ENCODE peak calls at places on chromosome 20, in six cellular contexts. One of them, this sample, is unnamed.

GRCh38 chr20:43473058-43473704 is 15.5 kb downstream of the SRSF6 start:
- DNase-seq in stromal cell of bone marrow: no peak
- DNase-seq in activated CD4-positive, alpha-beta T cell treated with anti-CD3 and anti-CD28 coated beads, Interleukin-2, amount 50 U/mL, for 4 hours: no peak
- DNase-seq in OCI-M1: no peak
- DNase-seq in NCI-H1417: no peak
- DNase-seq in CD4-positive, alpha-beta T cell: no peak
- DNase-seq in this sample: no peak

GRCh38 chr20:35034150-35034549 is 58.5 kb downstream of the TRPC4AP start:
- DNase-seq in NCI-H1417: no peak
- DNase-seq in activated CD4-positive, alpha-beta T cell treated with anti-CD3 and anti-CD28 coated beads, Interleukin-2, amount 50 U/mL, for 4 hours: no peak
- DNase-seq in CD4-positive, alpha-beta T cell: no peak
- DNase-seq in OCI-M1: no peak
- DNase-seq in stromal cell of bone marrow: no peak
- DNase-seq in this sample: no peak

GRCh38 chr20:46485431-46485830 is 27.9 kb downstream of the ZNF334 start:
- DNase-seq in activated CD4-positive, alpha-beta T cell treated with anti-CD3 and anti-CD28 coated beads, Interleukin-2, amount 50 U/mL, for 4 hours: no peak
- DNase-seq in CD4-positive, alpha-beta T cell: no peak
- DNase-seq in stromal cell of bone marrow: peak; percentile 2
- DNase-seq in NCI-H1417: no peak
- DNase-seq in OCI-M1: no peak
- DNase-seq in this sample: no peak

GRCh38 chr20:11027224-11027623 is 353.4 kb upstream of the JAG1 start:
- DNase-seq in activated CD4-positive, alpha-beta T cell treated with anti-CD3 and anti-CD28 coated beads, Interleukin-2, amount 50 U/mL, for 4 hours: no peak
- DNase-seq in NCI-H1417: no peak
- DNase-seq in OCI-M1: no peak
- DNase-seq in CD4-positive, alpha-beta T cell: no peak
- DNase-seq in stromal cell of bone marrow: no peak
- DNase-seq in this sample: no peak

GRCh38 chr20:53574819-53575218 is 18.8 kb downstream of the ZNF217 start:
- DNase-seq in stromal cell of bone marrow: no peak
- DNase-seq in CD4-positive, alpha-beta T cell: no peak
- DNase-seq in activated CD4-positive, alpha-beta T cell treated with anti-CD3 and anti-CD28 coated beads, Interleukin-2, amount 50 U/mL, for 4 hours: no peak
- DNase-seq in OCI-M1: no peak
- DNase-seq in NCI-H1417: no peak
- DNase-seq in this sample: no peak

GRCh38 chr20:2872304-2873009 is 824 bp upstream of the PTPRA start:
- DNase-seq in activated CD4-positive, alpha-beta T cell treated with anti-CD3 and anti-CD28 coated beads, Interleukin-2, amount 50 U/mL, for 4 hours: peak; percentile 74
- DNase-seq in OCI-M1: peak; percentile 88
- DNase-seq in NCI-H1417: peak; percentile 83
- DNase-seq in CD4-positive, alpha-beta T cell: peak; percentile 73
- DNase-seq in stromal cell of bone marrow: no peak
- DNase-seq in this sample: no peak

GRCh38 chr20:57464642-57465211 is 60.2 kb downstream of the CTCFL start:
- DNase-seq in OCI-M1: peak; percentile 58
- DNase-seq in stromal cell of bone marrow: no peak
- DNase-seq in NCI-H1417: no peak
- DNase-seq in CD4-positive, alpha-beta T cell: no peak
- DNase-seq in activated CD4-positive, alpha-beta T cell treated with anti-CD3 and anti-CD28 coated beads, Interleukin-2, amount 50 U/mL, for 4 hours: no peak
- DNase-seq in this sample: no peak

GRCh38 chr20:58174708-58175287 is 53.7 kb downstream of the ANKRD60 start:
- DNase-seq in stromal cell of bone marrow: no peak
- DNase-seq in NCI-H1417: peak; percentile 28
- DNase-seq in CD4-positive, alpha-beta T cell: no peak
- DNase-seq in OCI-M1: no peak
- DNase-seq in activated CD4-positive, alpha-beta T cell treated with anti-CD3 and anti-CD28 coated beads, Interleukin-2, amount 50 U/mL, for 4 hours: no peak
- DNase-seq in this sample: no peak

GRCh38 chr20:8487715-8488114 is 355.6 kb downstream of the PLCB1 start:
- DNase-seq in NCI-H1417: no peak
- DNase-seq in stromal cell of bone marrow: no peak
- DNase-seq in activated CD4-positive, alpha-beta T cell treated with anti-CD3 and anti-CD28 coated beads, Interleukin-2, amount 50 U/mL, for 4 hours: no peak
- DNase-seq in OCI-M1: no peak
- DNase-seq in CD4-positive, alpha-beta T cell: no peak
- DNase-seq in this sample: no peak

GRCh38 chr20:45445805-45446562 is 23.6 kb upstream of the WFDC2 start:
- DNase-seq in stromal cell of bone marrow: no peak
- DNase-seq in NCI-H1417: peak; percentile 49
- DNase-seq in OCI-M1: peak; percentile 55
- DNase-seq in activated CD4-positive, alpha-beta T cell treated with anti-CD3 and anti-CD28 coated beads, Interleukin-2, amount 50 U/mL, for 4 hours: peak; percentile 29
- DNase-seq in CD4-positive, alpha-beta T cell: peak; percentile 17
- DNase-seq in this sample: no peak

GRCh38 chr20:49990310-49990720 is 7.5 kb downstream of the SNAI1 start:
- DNase-seq in NCI-H1417: no peak
- DNase-seq in stromal cell of bone marrow: no peak
- DNase-seq in activated CD4-positive, alpha-beta T cell treated with anti-CD3 and anti-CD28 coated beads, Interleukin-2, amount 50 U/mL, for 4 hours: no peak
- DNase-seq in CD4-positive, alpha-beta T cell: no peak
- DNase-seq in OCI-M1: no peak
- DNase-seq in this sample: no peak

This sample was measured in astrocyte of the cerebellum.